ENCODE peak calls at places on chromosomes 7 and 10, in five cellular contexts. N is neural crest cell; L is activated T-cell treated with anti-CD3 and anti-CD28 coated beads, Interleukin-2, amount 50 U/mL, for 48 hours; X is astrocyte; O is GM23248. T is an unnamed sample.

GRCh38 chr10:70622981-70623844 is 20.7 kb upstream of the PRF1 start:
- DNase-seq in O (peak; percentile 53), N (no peak), X (peak; percentile 36), L (no peak), T (no peak)

GRCh38 chr7:115632636-115633035 is 397.9 kb downstream of the TFEC start:
- DNase-seq in N (no peak), O (no peak), X (no peak), L (no peak), T (no peak)

GRCh38 chr7:26574476-26574875 is 282.8 kb downstream of the SNX10 start:
- DNase-seq in O (peak; percentile 19), X (no peak), N (no peak), L (no peak), T (no peak)

GRCh38 chr7:100008525-100008924 is 6.9 kb upstream of the ZKSCAN1 start:
- DNase-seq in L (no peak), X (no peak), O (no peak), N (no peak), T (no peak)

GRCh38 chr10:3681642-3682554 is 103.1 kb downstream of the KLF6 start:
- DNase-seq in X (no peak), N (peak; percentile 3), O (peak; percentile 47), L (no peak), T (no peak)

GRCh38 chr10:107970512-107970911 is 806.0 kb upstream of the SORCS1 start:
- DNase-seq in N (no peak), L (no peak), X (no peak), O (no peak), T (no peak)

GRCh38 chr7:106021211-106022067 is 58.4 kb downstream of the CDHR3 start:
- DNase-seq in X (no peak), L (peak; percentile 33), N (no peak), O (no peak), T (peak; percentile 24)

GRCh38 chr7:33503014-33503413 is 373.6 kb downstream of the BBS9 start:
- DNase-seq in N (no peak), O (no peak), L (no peak), X (no peak), T (no peak)

GRCh38 chr10:85995791-85996190 is 370.8 kb downstream of the GRID1 start:
- DNase-seq in O (peak; percentile 36), X (no peak), L (peak; percentile 31), N (no peak), T (peak; percentile 33)

GRCh38 chr7:140160308-140160707 is 16.5 kb downstream of the KDM7A start:
- DNase-seq in O (no peak), N (no peak), L (no peak), X (no peak), T (no peak)

GRCh38 chr7:30915751-30916150 is 4.1 kb downstream of the AQP1 start:
- DNase-seq in X (no peak), O (no peak), L (no peak), N (no peak), T (no peak)

GRCh38 chr10:43691503-43691902 is 42.8 kb upstream of the ZNF32 start:
- DNase-seq in N (no peak), O (peak; percentile 74), L (no peak), X (no peak), T (no peak)

GRCh38 chr7:148163246-148163645 is 427.3 kb upstream of the C7orf33 start:
- DNase-seq in N (no peak), O (no peak), L (no peak), X (no peak), T (no peak)

GRCh38 chr10:55852850-55853249 is 508.2 kb downstream of the ZWINT start:
- DNase-seq in X (no peak), L (no peak), N (no peak), O (no peak), T (no peak)

GRCh38 chr7:156184164-156184563 is 371.9 kb upstream of the SHH start:
- DNase-seq in O (no peak), N (no peak), X (no peak), L (no peak), T (no peak)

GRCh38 chr7:7970620-7971307 is 2.2 kb downstream of the GLCCI1 start:
- DNase-seq in L (no peak), O (peak; percentile 28), X (peak; percentile 18), N (no peak), T (no peak)

GRCh38 chr7:52249741-52250140 is 785.7 kb upstream of the POM121L12 start:
- DNase-seq in X (no peak), O (no peak), N (no peak), L (no peak), T (no peak)

GRCh38 chr7:37095122-37095521 is 353.5 kb downstream of the ELMO1 start:
- DNase-seq in O (no peak), L (no peak), X (no peak), N (no peak), T (no peak)

GRCh38 chr10:35422236-35422635 is 85.9 kb downstream of the CCNY start:
- DNase-seq in N (no peak), L (no peak), X (no peak), O (peak; percentile 37), T (no peak)

GRCh38 chr10:77467422-77467963 is 170.1 kb downstream of the KCNMA1 start:
- DNase-seq in X (no peak), N (no peak), L (no peak), O (no peak), T (no peak)

GRCh38 chr7:15561840-15562239 is at the start of gene AGMO:
- DNase-seq in N (no peak), X (no peak), L (no peak), O (peak; percentile 22), T (no peak)

GRCh38 chr7:80134536-80135305 is at the start of gene GNAI1:
- DNase-seq in L (peak; percentile 63), O (peak; percentile 88), X (peak; percentile 43), N (peak; percentile 75), T (peak; percentile 12)

GRCh38 chr7:150838965-150839650 is 13.2 kb upstream of the AOC1 start:
- DNase-seq in N (no peak), O (no peak), X (no peak), L (no peak), T (no peak)

GRCh38 chr10:44801383-44802327 is 109.5 kb upstream of the TMEM72 start:
- DNase-seq in X (peak; percentile 99), N (no peak), O (peak; percentile 67), L (no peak), T (no peak)

GRCh38 chr10:75545333-75545732 is 113.9 kb downstream of the LRMDA start:
- DNase-seq in N (no peak), X (no peak), O (no peak), L (no peak), T (no peak)

GRCh38 chr7:13185139-13185538 is 497.7 kb downstream of the ARL4A start:
- DNase-seq in X (no peak), N (no peak), L (no peak), O (no peak), T (no peak)

GRCh38 chr10:123913688-123914268 is 22.2 kb upstream of the CPXM2 start:
- DNase-seq in N (no peak), X (peak; percentile 12), L (no peak), O (no peak), T (no peak)

GRCh38 chr10:14052926-14053325 is 277.8 kb downstream of the FRMD4A start:
- DNase-seq in X (no peak), O (no peak), L (no peak), N (no peak), T (no peak)

GRCh38 chr7:99499356-99499712 is 747 bp downstream of the ZNF394 start:
- DNase-seq in N (no peak), X (peak; percentile 16), O (peak; percentile 53), L (no peak), T (no peak)

GRCh38 chr7:92179393-92179924 is 517 bp upstream of the LRRD1 start:
- DNase-seq in X (peak; percentile 7), O (peak; percentile 56), N (no peak), L (no peak), T (no peak)

GRCh38 chr10:3400368-3400767 is 227.8 kb upstream of the PITRM1 start:
- DNase-seq in O (no peak), X (peak; percentile 54), L (no peak), N (no peak), T (no peak)